ENCODE peak calls at places on chromosomes 4 and X, in seven cellular contexts. R is AG10803; N is HEK293T; F is WTC11; P is GM23248; Y is stimulated activated CD8-positive, alpha-beta memory T cell treated with anti-CD3 and anti-CD28 coated beads, Interleukin-4, amount 100 ng/mL, for 4 hours; U is sciatic nerve. X is an unnamed sample.

GRCh38 chrX:17601816-17602215 is 135.5 kb upstream of the SCML1 start:
- DNase-seq in N (no peak), U (no peak), R (no peak), F (no peak), Y (no peak), P (no peak), X (no peak)

GRCh38 chrX:148372925-148373324 is 127.5 kb upstream of the AFF2 start:
- DNase-seq in Y (no peak), F (no peak), R (no peak), N (no peak), U (no peak), P (no peak), X (peak; percentile 3)

GRCh38 chrX:47145408-47146120 is 543 bp downstream of the RBM10 start:
- DNase-seq in Y (no peak), U (peak; percentile 52), F (no peak), P (peak; percentile 57), R (no peak), N (no peak), X (no peak)

GRCh38 chrX:136819026-136819425 is 38.3 kb upstream of the ARHGEF6 start:
- DNase-seq in F (no peak), U (no peak), R (no peak), N (no peak), Y (no peak), P (no peak), X (no peak)

GRCh38 chr4:2220016-2220620 is 21.8 kb downstream of the HAUS3 start:
- DNase-seq in R (peak; percentile 59), P (peak; percentile 85), N (peak; percentile 79), U (peak; percentile 84), Y (peak; percentile 68), F (peak; percentile 86), X (peak; percentile 80)

GRCh38 chr4:142706381-142706780 is 139.7 kb downstream of the INPP4B start:
- DNase-seq in N (no peak), F (no peak), Y (no peak), P (no peak), U (no peak), R (no peak), X (no peak)

GRCh38 chr4:142516686-142517145 is 329.4 kb downstream of the INPP4B start:
- DNase-seq in P (peak; percentile 59), N (no peak), U (no peak), F (no peak), R (peak; percentile 94), Y (no peak), X (peak; percentile 69)

GRCh38 chrX:154371771-154372300 is 2.6 kb downstream of the FLNA start:
- DNase-seq in Y (no peak), P (no peak), U (no peak), F (peak; percentile 23), N (no peak), R (no peak), X (no peak)